ENCODE peak calls at places on chromosomes 16 and 17, in six cellular contexts. O is stimulated activated CD8-positive, alpha-beta memory T cell treated with anti-CD3 and anti-CD28 coated beads, Interleukin-2, amount 100 ng/mL, for 48 hours; P is activated T-helper 1 cell treated with anti-CD3 and anti-CD28 coated beads, Interleukin-2, amount 50 U/mL, for 16 hours; G is aorta; M is CD8-positive, alpha-beta T cell; J is A172. D is an unnamed sample.

GRCh38 chr17:78528541-78528940 is 48.7 kb downstream of the DNAH17 start:
- DNase-seq in O (no peak), P (no peak), G (no peak), M (no peak), J (no peak), D (no peak)

GRCh38 chr17:70053241-70054234 is 21.5 kb upstream of the KCNJ16 start:
- DNase-seq in O (no peak), P (no peak), G (no peak), M (no peak), J (no peak), D (no peak)

GRCh38 chr17:17819561-17819995 is 17.2 kb downstream of the SREBF1 start:
- DNase-seq in O (peak), P (peak), G (peak), M (peak), J (peak), D (peak)

GRCh38 chr16:88442811-88443576 is 10.1 kb upstream of the ZFPM1 start:
- DNase-seq in O (peak), P (peak), G (peak), M (peak), J (peak), D (peak)

GRCh38 chr17:62666801-62667591 is 39.5 kb downstream of the MRC2 start:
- DNase-seq in O (no peak), P (no peak), G (no peak), M (no peak), J (no peak), D (no peak)

GRCh38 chr16:80074329-80074728 is 466.5 kb upstream of the DYNLRB2 start:
- DNase-seq in O (no peak), P (no peak), G (no peak), M (no peak), J (no peak), D (no peak)

GRCh38 chr16:64196444-64196843 is 925.4 kb downstream of the CDH11 start:
- DNase-seq in O (no peak), P (no peak), G (no peak), M (no peak), J (no peak), D (no peak)

GRCh38 chr16:27405546-27406451 is 3.8 kb downstream of the IL21R start:
- DNase-seq in O (peak), P (peak), G (no peak), M (no peak), J (no peak), D (no peak)

GRCh38 chr17:33751702-33752065 is 458.6 kb upstream of the ASIC2 start:
- DNase-seq in O (no peak), P (no peak), G (no peak), M (no peak), J (no peak), D (no peak)

GRCh38 chr16:51849715-51850114 is 697.2 kb downstream of the TOX3 start:
- DNase-seq in O (no peak), P (no peak), G (no peak), M (no peak), J (peak), D (no peak)

GRCh38 chr16:22400899-22401298 is 26.5 kb upstream of the CDR2 start:
- DNase-seq in O (no peak), P (no peak), G (peak), M (no peak), J (no peak), D (no peak)

GRCh38 chr16:84484579-84485254 is 19.7 kb downstream of the MEAK7 start:
- DNase-seq in O (no peak), P (no peak), G (no peak), M (peak), J (peak), D (peak)

GRCh38 chr17:80827646-80828643 is 163.7 kb upstream of the CHMP6 start:
- DNase-seq in O (no peak), P (no peak), G (no peak), M (no peak), J (peak), D (no peak)

GRCh38 chr17:4587803-4588202 is 3.5 kb downstream of the SMTNL2 start:
- DNase-seq in O (no peak), P (no peak), G (peak), M (no peak), J (no peak), D (peak)

GRCh38 chr17:75542728-75543336 is 17.3 kb downstream of the LLGL2 start:
- DNase-seq in O (no peak), P (no peak), G (no peak), M (no peak), J (no peak), D (no peak)

GRCh38 chr16:12462690-12463646 is 340.7 kb downstream of the CPPED1 start:
- DNase-seq in O (no peak), P (no peak), G (no peak), M (no peak), J (peak), D (no peak)

GRCh38 chr17:68993112-68993511 is 37.9 kb upstream of the ABCA8 start:
- DNase-seq in O (no peak), P (no peak), G (no peak), M (no peak), J (no peak), D (no peak)

GRCh38 chr17:41284546-41284945 is 9.0 kb downstream of the KRTAP9-7 start:
- DNase-seq in O (no peak), P (no peak), G (no peak), M (no peak), J (peak), D (no peak)

GRCh38 chr16:67181346-67181745 is 2.4 kb downstream of the MATCAP1 start:
- DNase-seq in O (no peak), P (no peak), G (no peak), M (no peak), J (peak), D (no peak)

GRCh38 chr17:76492989-76493501 is 8.2 kb downstream of the RHBDF2 start:
- DNase-seq in O (no peak), P (no peak), G (peak), M (peak), J (peak), D (peak)

GRCh38 chr17:751269-752001 is 629 bp downstream of the GEMIN4 start:
- DNase-seq in O (peak), P (peak), G (peak), M (peak), J (peak), D (peak)

GRCh38 chr16:87363771-87364476 is 19.7 kb downstream of the FBXO31 start:
- DNase-seq in O (no peak), P (no peak), G (no peak), M (no peak), J (no peak), D (no peak)